ENCODE peak calls at places on chromosome 20, in eight cellular contexts. K is prostate gland, N is stomach, Y is breast epithelium, F is spleen, A is suprapubic skin, I is transverse colon, R is HepG2. O is an unnamed sample.
A peak's percentile ranks its signal among the peaks of the same experiment; 100 is the strongest.

GRCh38 chr20:17963114-17963897 is 5.3 kb downstream of the SNX5 start:
- DNase-seq in K (no peak), N (no peak), Y (no peak), F (no peak), A (no peak), I (no peak), R (no peak), O (no peak)

GRCh38 chr20:40532103-40532502 is 156.9 kb downstream of the MAFB start:
- DNase-seq in K (no peak), N (no peak), Y (no peak), F (no peak), A (no peak), I (no peak), R (peak; percentile 31), O (no peak)

GRCh38 chr20:19257201-19257600 is 44.8 kb downstream of the SLC24A3 start:
- DNase-seq in K (no peak), N (no peak), Y (no peak), F (no peak), A (peak; percentile 54), I (no peak), R (no peak), O (no peak)

GRCh38 chr20:46402236-46402886 is 4.1 kb downstream of the ELMO2 start:
- DNase-seq in K (no peak), N (no peak), Y (no peak), F (no peak), A (no peak), I (no peak), R (no peak), O (no peak)

GRCh38 chr20:13336308-13337089 is 115.4 kb downstream of the ISM1 start:
- DNase-seq in K (no peak), N (no peak), Y (no peak), F (no peak), A (no peak), I (no peak), R (peak; percentile 87), O (no peak)

GRCh38 chr20:47655635-47656034 is 129.6 kb downstream of the SULF2 start:
- DNase-seq in K (no peak), N (no peak), Y (no peak), F (no peak), A (no peak), I (no peak), R (no peak), O (no peak)

GRCh38 chr20:25389381-25389857 is 1.2 kb downstream of the ABHD12 start:
- DNase-seq in K (no peak), N (no peak), Y (no peak), F (no peak), A (no peak), I (no peak), R (no peak), O (no peak)

GRCh38 chr20:46307139-46307998 is 929 bp downstream of the CDH22 start:
- DNase-seq in K (peak; percentile 38), N (peak; percentile 52), Y (no peak), F (peak; percentile 93), A (no peak), I (peak; percentile 50), R (peak; percentile 44), O (no peak)

GRCh38 chr20:50746138-50746940 is 15.0 kb downstream of the PARD6B start:
- DNase-seq in K (no peak), N (no peak), Y (no peak), F (no peak), A (no peak), I (no peak), R (peak; percentile 99), O (no peak)

GRCh38 chr20:37383229-37383989 is 37.5 kb downstream of the SRC start:
- DNase-seq in K (no peak), N (peak; percentile 48), Y (no peak), F (peak; percentile 61), A (no peak), I (no peak), R (no peak), O (no peak)

GRCh38 chr20:31738729-31739549 is at the start of gene TPX2:
- DNase-seq in K (peak; percentile 97), N (peak; percentile 95), Y (peak; percentile 96), F (peak; percentile 95), A (peak; percentile 97), I (peak; percentile 95), R (peak; percentile 99), O (peak; percentile 98)
- TF ChIP-seq POLR2A in K (peak; percentile 45), N (peak; percentile 58), Y (no peak), F (no peak), A (no peak), I (peak; percentile 51), R (peak; percentile 95), O (no peak)

DNA sequence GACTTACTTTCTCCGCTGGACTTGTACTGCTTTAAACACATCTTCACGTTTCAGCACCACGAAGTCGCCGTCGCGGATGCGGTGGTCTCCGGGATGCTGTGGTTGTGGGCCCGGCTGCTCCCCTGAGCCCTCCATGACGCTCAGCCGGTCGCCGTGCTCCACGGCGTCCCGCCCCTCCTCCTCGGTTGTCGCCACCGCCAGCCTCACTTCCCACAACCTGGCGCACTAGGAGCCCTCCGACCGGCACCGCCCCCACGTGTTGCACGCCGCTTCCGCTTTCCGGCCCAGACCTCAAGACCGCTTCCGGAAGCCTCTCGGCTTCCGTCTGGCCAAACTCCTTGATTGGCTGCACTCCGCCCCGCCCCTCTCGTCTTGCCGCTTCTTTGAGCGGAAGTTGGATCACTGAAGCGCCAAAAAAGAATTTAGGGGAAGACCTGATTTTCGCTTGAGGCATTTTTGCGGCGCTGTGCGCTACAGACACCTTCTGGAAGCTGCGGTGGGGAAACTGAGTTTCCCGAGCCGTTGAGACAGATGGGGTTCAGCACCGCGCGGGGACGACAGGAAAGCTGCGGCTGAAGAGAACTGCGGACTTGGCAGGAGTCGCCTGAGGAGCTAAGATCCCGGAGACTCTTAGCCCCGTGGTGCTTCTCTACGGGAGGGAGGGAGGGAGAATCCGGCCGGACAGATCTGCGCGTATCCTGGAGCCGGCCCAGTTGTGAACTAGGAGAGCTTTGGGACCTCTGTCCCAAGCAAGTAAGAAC is at the start of the genes MCM8 and TRMT6:
- DNase-seq in K (peak; percentile 96), N (peak; percentile 96), Y (peak; percentile 93), F (peak; percentile 99), A (peak; percentile 98), I (peak; percentile 97), R (peak; percentile 99), O (peak; percentile 99)
- H3K27ac ChIP-seq in K (peak within 1 kb of the TSS; percentile 73), N (peak within 1 kb of the TSS; percentile 82), Y (peak within 1 kb of the TSS; percentile 84), F (peak within 1 kb of the TSS; percentile 43), A (peak within 1 kb of the TSS; percentile 53), I (peak within 1 kb of the TSS; percentile 68), R (peak within 1 kb of the TSS; percentile 82), O (peak within 1 kb of the TSS; percentile 82)

DNA sequence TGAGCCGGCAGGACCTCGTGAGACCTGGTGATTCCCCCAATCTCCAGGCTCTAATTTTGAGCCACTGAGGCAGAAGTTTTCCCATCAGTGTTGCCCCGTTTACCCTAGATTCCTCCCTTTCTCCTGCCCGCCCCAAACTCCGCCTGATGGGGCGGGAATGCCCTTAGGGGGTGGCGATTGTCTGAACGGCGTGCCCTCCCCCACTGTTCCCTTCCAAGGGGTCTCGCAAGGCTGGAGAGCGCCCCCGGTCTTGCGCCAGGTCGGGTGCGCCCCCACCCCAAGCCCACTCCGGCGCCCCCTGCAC is 495 bp downstream of the ZFP64 start:
- DNase-seq in K (no peak), N (no peak), Y (no peak), F (no peak), A (no peak), I (no peak), R (no peak), O (no peak)
- TF ChIP-seq POLR2AphosphoS5 in K (no peak), N (no peak), Y (no peak), F (no peak), A (no peak), I (no peak), R (no peak), O (no peak)

GRCh38 chr20:32972181-32973076 is 31.8 kb downstream of the SUN5 start:
- DNase-seq in K (no peak), N (no peak), Y (no peak), F (peak; percentile 89), A (peak; percentile 67), I (peak; percentile 51), R (no peak), O (peak; percentile 74)
- TF ChIP-seq POLR2A in K (no peak), N (no peak), Y (no peak), F (no peak), A (no peak), I (no peak), R (no peak), O (no peak)

DNA sequence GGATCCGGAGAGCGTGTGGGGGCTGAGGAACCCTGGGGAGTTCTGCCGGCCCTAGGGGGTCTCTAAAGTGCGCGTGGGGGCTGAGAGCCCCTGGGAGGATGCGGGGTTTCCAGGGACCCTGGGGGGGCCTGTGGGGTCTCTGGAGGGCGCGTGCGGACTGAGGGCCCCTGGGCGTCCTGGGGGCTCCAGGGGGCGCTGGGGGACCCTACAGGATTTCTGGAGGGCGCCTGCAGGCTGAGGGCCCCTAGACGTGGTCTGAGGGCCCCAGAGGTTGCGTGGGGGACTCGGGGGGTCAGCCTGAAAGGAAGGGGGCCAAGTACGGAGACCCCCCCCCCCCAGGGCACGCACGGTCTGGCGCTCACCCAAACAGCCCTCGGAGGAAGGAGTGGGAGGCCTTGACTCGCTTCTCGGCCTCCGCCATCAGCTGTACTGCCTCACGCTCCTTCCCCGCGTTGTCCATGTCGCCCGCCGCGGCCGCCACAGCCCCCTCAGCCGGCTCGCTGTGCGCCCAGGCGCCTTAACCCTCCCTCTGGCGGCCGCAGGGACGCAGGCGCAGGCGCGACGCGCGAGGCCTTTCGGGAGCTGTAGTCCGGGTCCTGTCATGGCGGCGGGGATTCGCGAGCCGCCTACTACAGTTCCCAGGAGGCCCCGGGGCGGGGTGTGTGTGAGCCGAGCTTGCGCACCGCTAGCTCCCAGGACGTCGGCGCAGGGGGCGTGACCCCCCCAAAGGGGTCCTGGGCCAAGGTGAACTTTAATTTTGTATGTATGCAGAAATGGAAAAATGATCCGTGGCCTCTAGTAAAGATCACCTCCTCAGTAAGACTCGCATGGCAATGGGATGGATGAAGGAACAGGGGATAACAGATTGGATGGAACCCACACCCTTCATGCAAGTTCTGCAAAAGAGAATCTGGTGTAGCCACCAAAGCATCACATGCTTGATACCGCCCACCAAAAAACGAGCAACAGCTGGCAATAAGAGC is at the start of gene NAPB:
- DNase-seq in K (peak; percentile 93), N (peak; percentile 94), Y (peak; percentile 86), F (peak; percentile 100), A (peak; percentile 95), I (peak; percentile 95), R (peak; percentile 92), O (peak; percentile 98)
- H3K27ac ChIP-seq in K (peak within 1 kb of the TSS; percentile 86), N (peak within 1 kb of the TSS; percentile 92), Y (peak within 1 kb of the TSS; percentile 95), F (peak within 1 kb of the TSS; percentile 69), A (peak within 1 kb of the TSS; percentile 94), I (peak within 1 kb of the TSS; percentile 90), R (peak within 1 kb of the TSS; percentile 66), O (peak within 1 kb of the TSS; percentile 95)

DNA sequence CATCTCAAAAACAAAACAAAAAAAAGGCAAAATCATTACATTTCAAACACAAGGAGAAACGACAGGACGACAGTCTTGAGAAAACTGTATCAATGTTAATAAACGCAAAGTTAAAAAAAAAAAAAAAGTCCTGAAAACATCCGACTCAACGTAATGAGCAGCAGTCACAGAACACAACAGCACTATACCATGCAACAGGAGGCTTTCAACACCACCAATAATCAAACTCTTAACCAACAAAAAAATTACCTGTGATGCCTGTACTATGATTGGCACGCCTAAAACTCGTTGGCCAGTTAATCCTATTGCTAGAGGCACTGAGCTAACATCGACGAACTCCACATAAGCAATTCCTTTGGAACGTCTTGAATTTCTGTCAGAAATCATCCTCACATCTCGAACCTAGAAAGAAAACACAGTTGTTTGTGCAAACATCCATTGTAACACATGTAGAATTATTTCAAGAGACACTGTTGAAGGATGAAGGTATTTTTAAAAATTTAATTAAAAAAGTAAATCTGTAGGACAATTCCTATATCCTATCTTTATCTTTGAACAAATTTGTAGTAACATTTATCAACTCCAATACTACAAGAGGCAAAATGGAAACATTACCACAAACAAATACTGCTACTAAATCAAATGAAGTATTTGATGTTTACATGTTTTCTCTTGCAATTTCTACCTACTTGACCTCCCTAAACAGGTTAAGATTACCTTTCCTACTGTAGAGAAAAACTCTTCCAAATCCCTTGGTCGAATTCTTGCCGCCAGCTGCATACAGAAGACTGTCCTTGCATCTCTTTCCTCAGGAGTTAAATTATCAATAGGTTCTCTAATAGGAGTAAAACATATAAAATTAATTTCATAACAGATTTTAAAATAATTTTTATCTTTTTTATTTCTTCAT is 17.5 kb downstream of the RBM39 start:
- DNase-seq in K (no peak), N (no peak), Y (no peak), F (no peak), A (no peak), I (no peak), R (no peak), O (no peak)
- TF ChIP-seq POLR2AphosphoS5 in K (no peak), N (no peak), Y (no peak), F (peak; percentile 40), A (no peak), I (no peak), R (no peak), O (no peak)